ENCODE peak calls at places on chromosomes 5 and 9, in four cellular contexts. Z is neural progenitor cell, B is HCT116, X is PC-3. U is an unnamed sample.

GRCh38 chr9:137168575-137168906 is 1.3 kb downstream of the LRRC26 start:
- DNase-seq in B (no peak), X (no peak), Z (peak), U (no peak)

GRCh38 chr5:78803386-78803785 is 154.8 kb upstream of the LHFPL2 start:
- DNase-seq in Z (no peak), B (no peak), X (no peak), U (no peak)

GRCh38 chr9:111870774-111871542 is 25.7 kb upstream of the UGCG start:
- DNase-seq in B (no peak), X (no peak), Z (no peak), U (no peak)

GRCh38 chr9:121269888-121270254 is 1.9 kb downstream of the GSN start:
- DNase-seq in B (no peak), Z (no peak), X (peak), U (no peak)

GRCh38 chr5:32711693-32712462 is 757 bp downstream of the NPR3 start:
- DNase-seq in Z (peak), B (no peak), X (peak), U (no peak)

GRCh38 chr9:123763910-123764588 is 165.9 kb downstream of the DENND1A start:
- DNase-seq in X (no peak), B (no peak), Z (no peak), U (no peak)

GRCh38 chr9:134980516-134980915 is 62.8 kb upstream of the FCN1 start:
- DNase-seq in X (no peak), Z (no peak), B (no peak), U (no peak)

GRCh38 chr5:36724429-36725332 is 118.3 kb downstream of the SLC1A3 start:
- DNase-seq in B (no peak), X (peak), Z (no peak), U (peak)

GRCh38 chr5:172957458-172957857 is 1.8 kb upstream of the RPL26L1 start:
- DNase-seq in Z (no peak), B (no peak), X (no peak), U (no peak)

GRCh38 chr9:74133921-74134320 is 363.2 kb upstream of the RORB start:
- DNase-seq in Z (no peak), B (no peak), X (no peak), U (no peak)

GRCh38 chr5:177189416-177189815 is 55.8 kb downstream of the NSD1 start:
- DNase-seq in B (no peak), X (no peak), Z (no peak), U (no peak)

GRCh38 chr5:610744-611730 is 1.1 kb upstream of the CEP72 start:
- DNase-seq in Z (no peak), X (no peak), B (no peak), U (no peak)

GRCh38 chr5:138705007-138705406 is 48.2 kb upstream of the CTNNA1 start:
- DNase-seq in X (no peak), Z (no peak), B (no peak), U (no peak)

GRCh38 chr9:133977421-133978201 is 14.5 kb downstream of the VAV2 start:
- DNase-seq in Z (no peak), X (no peak), B (no peak), U (no peak)

GRCh38 chr9:114348906-114349482 is 19.3 kb downstream of the ORM2 start:
- DNase-seq in X (peak), Z (peak), B (peak), U (peak)

GRCh38 chr9:96769989-96770388 is 7.9 kb downstream of the ZNF510 start:
- DNase-seq in Z (no peak), B (no peak), X (no peak), U (no peak)

GRCh38 chr5:56669534-56670483 is 145.5 kb upstream of the MAP3K1 start:
- DNase-seq in B (no peak), X (peak), Z (no peak), U (peak)

GRCh38 chr5:140632366-140633080 is 452 bp downstream of the CD14 start:
- DNase-seq in B (no peak), Z (no peak), X (no peak), U (no peak)

GRCh38 chr9:21789541-21790037 is 12.8 kb upstream of the MTAP start:
- DNase-seq in X (peak), B (peak), Z (peak), U (peak)

GRCh38 chr9:111198936-111199335 is 131.1 kb downstream of the OR2K2 start:
- DNase-seq in B (no peak), Z (no peak), X (no peak), U (no peak)

GRCh38 chr9:95494416-95495371 is 22.1 kb downstream of the PTCH1 start:
- DNase-seq in B (no peak), Z (peak), X (peak), U (peak)

GRCh38 chr9:125460883-125461475 is 199.4 kb downstream of the GAPVD1 start:
- DNase-seq in Z (no peak), X (no peak), B (no peak), U (no peak)

GRCh38 chr5:127303404-127303803 is 12.8 kb downstream of the MEGF10 start:
- DNase-seq in B (no peak), X (no peak), Z (no peak), U (no peak)

GRCh38 chr5:10709409-10709808 is 51.6 kb downstream of the DAP start:
- DNase-seq in X (no peak), Z (no peak), B (no peak), U (no peak)

GRCh38 chr5:96753848-96754247 is 53.9 kb downstream of the ERAP1 start:
- DNase-seq in B (no peak), Z (no peak), X (no peak), U (no peak)

GRCh38 chr5:132500244-132500930 is 9.8 kb upstream of the IRF1 start:
- DNase-seq in X (no peak), Z (no peak), B (no peak), U (no peak)

GRCh38 chr5:61200582-61201155 is 38.4 kb upstream of the SMIM15 start:
- DNase-seq in X (no peak), B (no peak), Z (no peak), U (no peak)

GRCh38 chr5:133423618-133424282 is 188.6 kb downstream of the FSTL4 start:
- DNase-seq in Z (peak), B (peak), X (peak), U (peak)

GRCh38 chr5:32687167-32687831 is 23.8 kb upstream of the NPR3 start:
- DNase-seq in Z (no peak), B (no peak), X (no peak), U (no peak)

GRCh38 chr9:79154806-79155205 is 417.0 kb upstream of the TLE4 start:
- DNase-seq in B (no peak), Z (no peak), X (no peak), U (no peak)

GRCh38 chr5:33049298-33049697 is 338.2 kb downstream of the NPR3 start:
- DNase-seq in B (peak), Z (no peak), X (peak), U (no peak)

GRCh38 chr5:36502608-36503007 is 103.8 kb upstream of the SLC1A3 start:
- DNase-seq in Z (no peak), X (peak), B (no peak), U (no peak)

GRCh38 chr9:120891255-120891954 is 14.4 kb upstream of the PHF19 start:
- DNase-seq in B (no peak), X (no peak), Z (no peak), U (peak)

GRCh38 chr9:36470891-36471290 is 70.8 kb upstream of the RNF38 start:
- DNase-seq in X (no peak), Z (no peak), B (no peak), U (peak)

GRCh38 chr9:107755267-107755666 is 265.7 kb upstream of the KLF4 start:
- DNase-seq in X (peak), Z (no peak), B (peak), U (no peak)

GRCh38 chr5:102865510-102866314 is 110.6 kb downstream of the PAM start:
- DNase-seq in X (peak), B (peak), Z (peak), U (no peak)

GRCh38 chr5:5422819-5423515 is 490 bp downstream of the ICE1 start:
- DNase-seq in Z (no peak), X (no peak), B (no peak), U (peak)

GRCh38 chr9:68454579-68455334 is 85.9 kb downstream of the TMEM252 start:
- DNase-seq in B (no peak), Z (no peak), X (no peak), U (no peak)

DNA sequence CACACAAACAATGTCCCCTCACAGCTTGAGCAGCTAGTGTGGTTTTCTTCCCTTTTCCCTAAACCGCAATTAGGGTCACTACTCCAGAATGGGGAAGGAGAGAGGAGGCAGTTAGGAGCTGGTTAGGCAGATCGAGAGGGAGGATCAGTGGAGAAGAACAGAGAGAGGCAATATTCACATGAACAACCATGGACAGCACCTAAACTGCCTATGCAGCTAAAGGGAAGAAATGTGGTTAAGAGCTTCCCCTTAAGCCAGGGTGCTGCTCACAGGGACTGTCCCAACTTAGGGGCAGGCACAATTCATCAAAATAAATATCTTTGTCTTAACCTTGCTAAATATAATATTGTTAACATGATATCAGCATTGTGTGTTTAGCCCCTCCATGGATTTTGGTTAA is 359.3 kb upstream of the CDH18 start:
- DNase-seq in B (no peak), Z (no peak), X (no peak), U (no peak)
- H3K4me2 ChIP-seq in B (no peak), Z (no peak), X (no peak), U (no peak)

GRCh38 chr9:27109621-27110020 is 596 bp downstream of the TEK start:
- DNase-seq in Z (no peak), X (no peak), B (no peak), U (no peak)

GRCh38 chr9:27108981-27109541 is at the start of gene TEK:
- DNase-seq in X (no peak), B (no peak), Z (peak), U (no peak)

GRCh38 chr9:27112235-27112634 is 3.2 kb downstream of the TEK start:
- DNase-seq in Z (no peak), X (no peak), B (no peak), U (no peak)

GRCh38 chr9:27107241-27107640 is 1.8 kb upstream of the TEK start:
- DNase-seq in Z (no peak), X (no peak), B (no peak), U (no peak)

GRCh38 chr9:27110181-27110580 is 1.2 kb downstream of the TEK start:
- DNase-seq in Z (no peak), B (no peak), X (no peak), U (no peak)
- H3K4me3 ChIP-seq in Z (peak), B (no peak), X (no peak), U (no peak)

DNA sequence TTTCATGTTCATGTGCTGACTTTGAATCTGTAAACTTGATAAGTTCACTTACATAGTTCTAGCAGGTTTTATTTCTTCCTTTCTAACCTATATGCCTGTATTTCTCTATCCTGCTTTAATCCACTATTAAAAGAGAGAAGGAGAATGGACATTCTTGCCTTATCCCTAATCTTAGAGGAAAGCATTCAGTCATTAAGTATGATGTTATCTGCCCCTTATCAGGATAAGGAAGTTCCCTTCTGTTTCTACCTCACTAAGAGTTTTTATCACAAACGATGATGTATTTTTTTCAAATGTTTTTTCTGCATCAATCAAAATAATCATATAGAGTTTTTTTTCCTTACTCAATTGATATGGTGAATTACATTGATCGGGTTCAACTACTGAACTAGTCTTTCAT is 33.1 kb downstream of the DRD1 start:
- DNase-seq in X (no peak), Z (no peak), B (no peak), U (no peak)
- TF ChIP-seq EZH2phosphoT487 in X (no peak), Z (no peak), B (no peak), U (no peak)

GRCh38 chr9:17081351-17081750 is 53.5 kb upstream of the CNTLN start:
- DNase-seq in Z (no peak), B (no peak), X (no peak), U (no peak)
- H3K4me2 ChIP-seq in Z (no peak), B (no peak), X (no peak), U (no peak)

GRCh38 chr5:29197636-29198035 is 1995.8 kb upstream of the CDH6 start:
- DNase-seq in X (peak), B (no peak), Z (no peak), U (no peak)

GRCh38 chr5:29193972-29194371 is 1999.5 kb upstream of the CDH6 start:
- DNase-seq in B (no peak), X (no peak), Z (no peak), U (no peak)
- H3K4me3 ChIP-seq in B (no peak), X (no peak), Z (no peak), U (no peak)

DNA sequence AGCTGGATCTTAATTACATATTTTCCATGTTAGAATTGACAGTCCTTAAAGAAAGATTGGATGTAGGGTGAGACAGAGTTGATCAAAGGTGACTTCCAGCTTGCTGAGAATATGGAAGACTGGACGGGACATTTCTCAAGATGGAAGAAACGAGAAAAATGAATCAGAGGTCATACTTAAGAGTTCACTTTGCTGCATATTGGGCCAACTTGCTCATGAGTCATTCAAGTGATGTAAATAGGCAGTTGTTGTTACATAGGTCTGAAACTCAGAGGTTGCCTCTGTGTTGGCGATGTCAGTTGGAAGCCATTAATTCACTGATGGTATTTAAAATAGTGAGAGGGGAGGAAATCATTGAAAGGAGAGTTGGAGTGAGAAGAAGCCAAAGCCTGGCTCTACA is 132.8 kb downstream of the CD180 start:
- DNase-seq in B (no peak), X (no peak), Z (no peak), U (no peak)
- TF ChIP-seq EZH2phosphoT487 in B (no peak), X (no peak), Z (no peak), U (no peak)

DNA sequence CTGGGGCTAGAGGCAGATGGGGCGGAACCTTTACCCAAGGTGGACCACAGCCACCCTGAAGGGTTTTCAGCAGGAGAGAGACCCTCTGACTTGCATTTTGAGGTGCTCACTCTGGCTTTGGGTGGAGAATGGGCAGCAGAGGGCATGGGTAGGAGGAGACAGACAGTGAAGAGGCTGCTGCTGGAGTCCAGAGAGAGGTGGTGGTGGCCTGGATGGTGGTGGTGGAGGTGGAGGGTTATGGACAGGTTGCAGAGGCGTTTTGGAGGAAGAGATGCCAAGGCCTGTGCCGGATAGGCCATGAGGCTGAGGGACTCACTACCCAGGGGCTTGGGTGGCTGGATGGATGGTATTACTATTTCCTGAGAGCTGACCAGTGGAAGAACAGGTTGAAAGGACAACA is 46.1 kb upstream of the CDKN2AIPNL start:
- DNase-seq in B (no peak), X (no peak), Z (no peak), U (no peak)
- H3K4me2 ChIP-seq in B (no peak), X (no peak), Z (no peak), U (no peak)

DNA sequence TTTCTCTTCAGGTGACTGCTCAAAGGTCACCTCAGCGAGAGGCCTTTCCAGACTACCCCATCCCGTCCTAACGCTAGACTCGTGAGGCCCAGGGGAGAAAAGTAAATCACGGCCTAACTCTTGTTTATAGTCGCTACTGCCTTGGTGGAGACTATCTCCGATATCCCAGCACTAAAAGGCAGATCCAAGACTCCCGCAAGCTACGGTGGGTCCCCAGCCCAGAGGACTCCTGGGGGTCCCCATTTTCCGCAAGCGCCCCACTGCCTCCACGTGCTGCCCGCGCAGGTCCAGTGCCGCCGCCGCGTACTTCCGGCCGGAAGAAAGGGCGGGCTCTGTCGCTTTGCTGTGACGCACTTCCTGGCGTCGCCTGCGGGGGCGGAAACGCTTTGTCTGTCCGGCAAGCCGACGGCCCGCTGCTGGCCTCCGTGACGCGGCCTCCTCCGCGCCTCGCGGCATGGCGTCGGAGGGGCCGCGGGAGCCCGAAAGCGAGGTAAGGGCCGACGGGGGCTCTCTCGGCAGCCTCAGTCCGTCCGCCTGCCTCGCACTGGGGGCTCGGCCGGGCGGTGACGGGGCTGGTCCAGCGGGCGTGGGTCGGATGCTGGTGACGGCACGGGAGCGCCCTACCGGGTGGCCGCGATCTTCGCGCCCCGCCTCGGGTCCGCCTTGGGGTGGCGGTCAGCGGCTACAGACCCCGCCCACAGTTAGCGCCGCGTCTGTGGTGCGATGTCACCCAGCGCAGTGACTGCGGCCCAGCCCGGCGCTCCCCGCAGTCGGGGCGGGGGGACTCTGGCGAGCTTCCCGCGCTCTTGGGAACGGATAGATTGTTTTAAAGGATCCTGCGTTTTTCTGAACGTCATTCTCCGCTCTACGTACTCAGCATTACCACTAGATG is at the start of gene SECISBP2:
- DNase-seq in X (peak), Z (peak), B (peak), U (peak)
- H3K4me3 ChIP-seq in X (peak), Z (peak), B (peak), U (peak)

DNA sequence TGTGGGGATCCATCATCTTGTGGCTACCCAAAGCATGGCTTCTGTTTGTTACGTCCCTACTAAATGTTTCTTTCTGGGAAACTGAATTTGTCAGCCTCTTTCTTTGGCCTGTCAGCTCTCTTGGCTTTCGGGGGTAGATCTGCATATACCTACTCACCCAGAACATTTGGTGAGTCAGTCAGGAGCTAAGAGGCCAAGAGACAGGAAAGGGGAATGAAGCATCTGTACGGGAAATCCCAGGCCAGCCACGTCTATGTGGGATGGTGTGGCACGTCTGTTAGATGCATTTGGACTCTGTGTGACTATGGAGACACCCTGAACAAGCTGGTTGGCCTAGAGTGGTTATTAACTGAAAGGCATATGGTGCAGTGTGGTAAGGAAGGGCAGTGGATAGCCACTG is 58.1 kb downstream of the CDO1 start:
- DNase-seq in B (no peak), Z (no peak), X (no peak), U (no peak)
- TF ChIP-seq EZH2phosphoT487 in B (no peak), Z (no peak), X (no peak), U (no peak)

U was measured in OCI-LY7.